ENCODE peak calls at places on chromosome 17, in four cellular contexts. Q is amygdala; G is stimulated activated CD8-positive, alpha-beta memory T cell treated with anti-CD3 and anti-CD28 coated beads, Interleukin-7, amount 100 ng/mL, for 1 hour; L is ovary. E is an unnamed sample.

GRCh38 chr17:50272246-50272645 is 2.0 kb upstream of the TMEM92 start:
- DNase-seq in Q (no peak), G (no peak), L (peak), E (no peak)

GRCh38 chr17:5434984-5435383 is 4.0 kb downstream of the C1QBP start:
- DNase-seq in Q (no peak), G (no peak), L (no peak), E (no peak)

GRCh38 chr17:37240381-37240780 is 135.4 kb upstream of the C17orf78 start:
- DNase-seq in Q (no peak), G (no peak), L (no peak), E (no peak)

GRCh38 chr17:69773081-69773480 is 301.9 kb upstream of the KCNJ16 start:
- DNase-seq in Q (no peak), G (no peak), L (no peak), E (no peak)

GRCh38 chr17:13509561-13509960 is 92.2 kb downstream of the HS3ST3A1 start:
- DNase-seq in Q (no peak), G (no peak), L (no peak), E (no peak)

GRCh38 chr17:26807024-26807423 is 486.9 kb upstream of the WSB1 start:
- DNase-seq in Q (no peak), G (no peak), L (no peak), E (no peak)

GRCh38 chr17:30415491-30415890 is 36.8 kb downstream of the CPD start:
- DNase-seq in Q (no peak), G (no peak), L (no peak), E (no peak)

GRCh38 chr17:37519241-37519985 is 29.7 kb downstream of the DUSP14 start:
- DNase-seq in Q (no peak), G (no peak), L (no peak), E (no peak)

GRCh38 chr17:62763891-62764600 is 44.1 kb downstream of the MARCHF10 start:
- DNase-seq in Q (no peak), G (no peak), L (no peak), E (no peak)

GRCh38 chr17:50188521-50189395 is 12.7 kb downstream of the COL1A1 start:
- DNase-seq in Q (no peak), G (no peak), L (no peak), E (no peak)

GRCh38 chr17:71472809-71473789 is 647.7 kb upstream of the SOX9 start:
- DNase-seq in Q (no peak), G (no peak), L (no peak), E (no peak)

GRCh38 chr17:34974794-34975428 is 5.4 kb upstream of the LIG3 start:
- DNase-seq in Q (no peak), G (no peak), L (no peak), E (no peak)

GRCh38 chr17:42283241-42284019 is 4.9 kb upstream of the STAT5A start:
- DNase-seq in Q (no peak), G (no peak), L (no peak), E (no peak)

GRCh38 chr17:72456026-72456569 is 335.3 kb downstream of the SOX9 start:
- DNase-seq in Q (no peak), G (no peak), L (no peak), E (no peak)

GRCh38 chr17:51154176-51154575 is 817 bp downstream of the NME1 start:
- DNase-seq in Q (no peak), G (no peak), L (no peak), E (no peak)

GRCh38 chr17:50206604-50207293 is 5.3 kb upstream of the COL1A1 start:
- DNase-seq in Q (no peak), G (no peak), L (peak), E (peak)

GRCh38 chr17:27384721-27385120 is 71.5 kb upstream of the KSR1 start:
- DNase-seq in Q (no peak), G (no peak), L (no peak), E (no peak)

GRCh38 chr17:15444805-15445204 is 22.6 kb downstream of the CDRT4 start:
- DNase-seq in Q (no peak), G (no peak), L (no peak), E (no peak)

GRCh38 chr17:15291674-15292361 is 26.7 kb upstream of the PMP22 start:
- DNase-seq in Q (no peak), G (no peak), L (no peak), E (no peak)

GRCh38 chr17:60583008-60583407 is 17.0 kb upstream of the PPM1D start:
- DNase-seq in Q (no peak), G (no peak), L (no peak), E (no peak)

GRCh38 chr17:69972251-69972650 is 102.8 kb upstream of the KCNJ16 start:
- DNase-seq in Q (no peak), G (no peak), L (no peak), E (no peak)

GRCh38 chr17:83194189-83194565 is 114.8 kb downstream of the METRNL start:
- DNase-seq in Q (no peak), G (no peak), L (no peak), E (peak)

GRCh38 chr17:60039096-60039495 is 39.6 kb downstream of the HEATR6 start:
- DNase-seq in Q (no peak), G (no peak), L (no peak), E (no peak)

GRCh38 chr17:8360260-8360659 is 16.2 kb downstream of the KRABD2 start:
- DNase-seq in Q (no peak), G (no peak), L (no peak), E (no peak)

GRCh38 chr17:21213491-21214014 is 408 bp downstream of the TMEM11 start:
- DNase-seq in Q (no peak), G (peak), L (no peak), E (no peak)

GRCh38 chr17:80375186-80375585 is 39.8 kb upstream of the ENDOV start:
- DNase-seq in Q (no peak), G (no peak), L (no peak), E (no peak)

GRCh38 chr17:4872786-4873185 is 26.6 kb upstream of the C17orf107 start:
- DNase-seq in Q (no peak), G (no peak), L (no peak), E (no peak)

GRCh38 chr17:17156511-17156910 is 49.6 kb downstream of the PLD6 start:
- DNase-seq in Q (no peak), G (no peak), L (no peak), E (no peak)

GRCh38 chr17:57675427-57675826 is 69.7 kb downstream of the CCDC182 start:
- DNase-seq in Q (no peak), G (no peak), L (no peak), E (no peak)

GRCh38 chr17:15409721-15410247 is 57.6 kb downstream of the CDRT4 start:
- DNase-seq in Q (no peak), G (no peak), L (peak), E (peak)